ENCODE peak calls at places on chromosomes 12 and 14, in ten cellular contexts. K is AG08395; E is AG20443; O is EH; T is renal cortical epithelial cell; S is transverse colon; L is left kidney; N is astrocyte of the cerebellum; P is AG09309; Q is stimulated activated CD4-positive, alpha-beta T cell treated with anti-CD3 and anti-CD28 coated beads, Interleukin-4, amount 100 ng/mL, for 48 hours. X is an unnamed sample.

GRCh38 chr12:95104919-95105452 is 31.6 kb upstream of the NR2C1 start:
- DNase-seq in K (no peak), E (no peak), O (no peak), T (no peak), S (no peak), L (no peak), N (no peak), P (no peak), Q (no peak), X (no peak)

GRCh38 chr12:76006028-76006916 is 25.3 kb downstream of the PHLDA1 start:
- DNase-seq in K (no peak), E (no peak), O (no peak), T (no peak), S (no peak), L (peak), N (no peak), P (no peak), Q (no peak), X (no peak)

GRCh38 chr14:91175296-91175695 is 61.4 kb downstream of the DGLUCY start:
- DNase-seq in K (no peak), E (no peak), O (no peak), T (no peak), S (no peak), L (no peak), N (no peak), P (no peak), Q (no peak), X (no peak)

GRCh38 chr12:108633534-108634224 is at the start of gene SELPLG:
- DNase-seq in K (no peak), E (no peak), O (no peak), T (no peak), S (peak), L (no peak), N (no peak), P (no peak), Q (peak), X (no peak)

GRCh38 chr12:124713041-124713435 is 145.6 kb upstream of the NCOR2 start:
- DNase-seq in K (no peak), E (no peak), O (no peak), T (no peak), S (peak), L (no peak), N (no peak), P (no peak), Q (no peak), X (no peak)

GRCh38 chr14:72888636-72889201 is 5.2 kb downstream of the DPF3 start:
- DNase-seq in K (peak), E (peak), O (peak), T (no peak), S (no peak), L (no peak), N (no peak), P (no peak), Q (no peak), X (no peak)

GRCh38 chr14:60707858-60708257 is 16.3 kb downstream of the SIX4 start:
- DNase-seq in K (no peak), E (no peak), O (no peak), T (no peak), S (no peak), L (no peak), N (no peak), P (no peak), Q (no peak), X (no peak)

GRCh38 chr12:47188576-47189441 is 109.0 kb upstream of the AMIGO2 start:
- DNase-seq in K (peak), E (peak), O (peak), T (peak), S (no peak), L (no peak), N (no peak), P (peak), Q (no peak), X (no peak)

GRCh38 chr14:74324945-74325361 is 22.2 kb upstream of the ABCD4 start:
- DNase-seq in K (peak), E (peak), O (peak), T (peak), S (no peak), L (peak), N (peak), P (no peak), Q (no peak), X (no peak)

GRCh38 chr14:78798757-78799156 is 628.6 kb downstream of the NRXN3 start:
- DNase-seq in K (no peak), E (no peak), O (no peak), T (no peak), S (no peak), L (no peak), N (no peak), P (no peak), Q (no peak), X (no peak)

GRCh38 chr12:93243689-93244513 is 133.8 kb upstream of the NUDT4 start:
- DNase-seq in K (peak), E (peak), O (peak), T (peak), S (peak), L (peak), N (no peak), P (peak), Q (no peak), X (peak)

GRCh38 chr12:67483871-67484554 is 164.5 kb upstream of the DYRK2 start:
- DNase-seq in K (no peak), E (no peak), O (peak), T (peak), S (no peak), L (no peak), N (no peak), P (no peak), Q (no peak), X (no peak)

GRCh38 chr14:22886500-22887259 is 3.7 kb downstream of the REM2 start:
- DNase-seq in K (peak), E (peak), O (peak), T (peak), S (peak), L (peak), N (no peak), P (no peak), Q (peak), X (no peak)

GRCh38 chr12:96258451-96258933 is 64.3 kb downstream of the ELK3 start:
- DNase-seq in K (peak), E (peak), O (peak), T (peak), S (no peak), L (peak), N (peak), P (peak), Q (no peak), X (no peak)

GRCh38 chr12:103387385-103387784 is 108.4 kb downstream of the C12orf42 start:
- DNase-seq in K (no peak), E (no peak), O (no peak), T (no peak), S (no peak), L (no peak), N (no peak), P (no peak), Q (no peak), X (no peak)

GRCh38 chr12:26845057-26845666 is 12.2 kb upstream of the ITPR2 start:
- DNase-seq in K (peak), E (peak), O (peak), T (peak), S (peak), L (peak), N (peak), P (no peak), Q (no peak), X (no peak)

GRCh38 chr14:102629700-102630365 is 37.4 kb downstream of the RCOR1 start:
- DNase-seq in K (no peak), E (no peak), O (no peak), T (peak), S (no peak), L (peak), N (peak), P (no peak), Q (no peak), X (no peak)

GRCh38 chr14:64159588-64159987 is 134.6 kb downstream of the ESR2 start:
- DNase-seq in K (no peak), E (no peak), O (no peak), T (no peak), S (no peak), L (no peak), N (no peak), P (no peak), Q (no peak), X (no peak)

GRCh38 chr12:110501378-110501721 is 561 bp downstream of the VPS29 start:
- DNase-seq in K (peak), E (peak), O (peak), T (peak), S (no peak), L (peak), N (peak), P (peak), Q (peak), X (peak)

GRCh38 chr14:96479435-96480146 is 22.6 kb upstream of the PAPOLA start:
- DNase-seq in K (no peak), E (no peak), O (no peak), T (no peak), S (no peak), L (no peak), N (no peak), P (no peak), Q (no peak), X (no peak)

GRCh38 chr12:52441320-52441911 is 7.2 kb upstream of the KRT75 start:
- DNase-seq in K (no peak), E (no peak), O (peak), T (peak), S (no peak), L (no peak), N (no peak), P (no peak), Q (no peak), X (no peak)

GRCh38 chr12:23854598-23854997 is 94.9 kb downstream of the SOX5 start:
- DNase-seq in K (no peak), E (no peak), O (no peak), T (no peak), S (no peak), L (no peak), N (no peak), P (no peak), Q (no peak), X (no peak)

GRCh38 chr12:109716512-109717389 is 3.1 kb downstream of the FAM222A start:
- DNase-seq in K (peak), E (peak), O (no peak), T (no peak), S (peak), L (no peak), N (no peak), P (no peak), Q (no peak), X (no peak)

GRCh38 chr12:76697849-76698248 is 66.1 kb upstream of the ZDHHC17 start:
- DNase-seq in K (no peak), E (no peak), O (peak), T (no peak), S (no peak), L (peak), N (no peak), P (no peak), Q (no peak), X (no peak)

GRCh38 chr12:126891789-126892188 is 1375.2 kb upstream of the TMEM132C start:
- DNase-seq in K (no peak), E (no peak), O (no peak), T (no peak), S (no peak), L (no peak), N (no peak), P (no peak), Q (no peak), X (no peak)

GRCh38 chr12:79927772-79928474 is 7.0 kb downstream of the PPP1R12A start:
- DNase-seq in K (peak), E (peak), O (peak), T (peak), S (no peak), L (no peak), N (no peak), P (no peak), Q (no peak), X (no peak)

GRCh38 chr12:95998611-95999300 is 2.6 kb upstream of the HAL start:
- DNase-seq in K (peak), E (peak), O (peak), T (peak), S (peak), L (peak), N (peak), P (peak), Q (peak), X (peak)

GRCh38 chr14:99655521-99655920 is 10.6 kb downstream of the HHIPL1 start:
- DNase-seq in K (no peak), E (no peak), O (peak), T (peak), S (no peak), L (no peak), N (no peak), P (peak), Q (no peak), X (no peak)

GRCh38 chr12:118103231-118103600 is 595 bp downstream of the VSIG10 start:
- DNase-seq in K (no peak), E (peak), O (peak), T (no peak), S (peak), L (peak), N (no peak), P (no peak), Q (no peak), X (no peak)

GRCh38 chr14:32100175-32100574 is 23.1 kb downstream of the ARHGAP5 start:
- DNase-seq in K (no peak), E (no peak), O (no peak), T (no peak), S (no peak), L (no peak), N (no peak), P (no peak), Q (no peak), X (no peak)

GRCh38 chr14:95313707-95314106 is 6.0 kb downstream of the CLMN start:
- DNase-seq in K (peak), E (peak), O (peak), T (peak), S (peak), L (no peak), N (peak), P (peak), Q (no peak), X (no peak)

GRCh38 chr12:76259071-76259470 is 89.1 kb downstream of the BBS10 start:
- DNase-seq in K (peak), E (peak), O (peak), T (no peak), S (no peak), L (no peak), N (no peak), P (no peak), Q (no peak), X (no peak)

GRCh38 chr12:132597333-132598283 is 12.8 kb downstream of the LRCOL1 start:
- DNase-seq in K (no peak), E (no peak), O (peak), T (no peak), S (no peak), L (peak), N (no peak), P (no peak), Q (no peak), X (no peak)

GRCh38 chr12:20646239-20646827 is 48.8 kb upstream of the SLCO1C1 start:
- DNase-seq in K (peak), E (peak), O (peak), T (peak), S (no peak), L (peak), N (peak), P (peak), Q (no peak), X (peak)

GRCh38 chr14:23437142-23438129 is 2.0 kb upstream of the MYH7 start:
- DNase-seq in K (no peak), E (no peak), O (no peak), T (no peak), S (no peak), L (peak), N (no peak), P (no peak), Q (no peak), X (no peak)